ENCODE peak calls at places on chromosomes 11 and 22, in six cellular contexts. H is foreskin keratinocyte, Z is heart left ventricle, P is mammary epithelial cell, B is dorsolateral prefrontal cortex, G is hepatocyte. C is an unnamed sample.
A peak's percentile ranks its signal among the peaks of the same experiment; 100 is the strongest.

GRCh38 chr22:45608763-45609180 is 62.9 kb upstream of the ATXN10 start:
- DNase-seq in Z (peak; percentile 5), P (peak; percentile 83), B (no peak), G (no peak), H (peak; percentile 49), C (peak; percentile 89)

GRCh38 chr11:114883472-114883871 is 205.1 kb downstream of the NXPE2 start:
- DNase-seq in P (no peak), Z (peak; percentile 55), G (no peak), B (no peak), H (no peak), C (no peak)

GRCh38 chr11:28739489-28740280 is 631.5 kb downstream of the METTL15 start:
- DNase-seq in B (no peak), G (no peak), Z (no peak), H (no peak), P (no peak), C (no peak)

GRCh38 chr22:26004477-26004876 is 164.8 kb upstream of the SEZ6L start:
- DNase-seq in B (no peak), G (no peak), P (no peak), H (no peak), Z (no peak), C (no peak)

GRCh38 chr22:50002791-50003190 is 9.8 kb downstream of the IL17REL start:
- DNase-seq in G (peak; percentile 13), H (no peak), P (no peak), B (no peak), Z (no peak), C (no peak)

GRCh38 chr11:32792948-32793475 is 1.4 kb downstream of the CCDC73 start:
- DNase-seq in G (peak; percentile 66), P (peak; percentile 28), H (no peak), B (peak; percentile 27), Z (no peak), C (peak; percentile 48)

GRCh38 chr11:71449596-71449995 is 1.4 kb upstream of the DHCR7 start:
- DNase-seq in B (no peak), P (peak; percentile 22), Z (no peak), G (no peak), H (no peak), C (peak; percentile 31)

GRCh38 chr22:40044870-40045834 is 50.4 kb downstream of the FAM83F start:
- DNase-seq in G (peak; percentile 80), B (no peak), Z (peak; percentile 60), H (no peak), P (peak; percentile 32), C (no peak)

DNA sequence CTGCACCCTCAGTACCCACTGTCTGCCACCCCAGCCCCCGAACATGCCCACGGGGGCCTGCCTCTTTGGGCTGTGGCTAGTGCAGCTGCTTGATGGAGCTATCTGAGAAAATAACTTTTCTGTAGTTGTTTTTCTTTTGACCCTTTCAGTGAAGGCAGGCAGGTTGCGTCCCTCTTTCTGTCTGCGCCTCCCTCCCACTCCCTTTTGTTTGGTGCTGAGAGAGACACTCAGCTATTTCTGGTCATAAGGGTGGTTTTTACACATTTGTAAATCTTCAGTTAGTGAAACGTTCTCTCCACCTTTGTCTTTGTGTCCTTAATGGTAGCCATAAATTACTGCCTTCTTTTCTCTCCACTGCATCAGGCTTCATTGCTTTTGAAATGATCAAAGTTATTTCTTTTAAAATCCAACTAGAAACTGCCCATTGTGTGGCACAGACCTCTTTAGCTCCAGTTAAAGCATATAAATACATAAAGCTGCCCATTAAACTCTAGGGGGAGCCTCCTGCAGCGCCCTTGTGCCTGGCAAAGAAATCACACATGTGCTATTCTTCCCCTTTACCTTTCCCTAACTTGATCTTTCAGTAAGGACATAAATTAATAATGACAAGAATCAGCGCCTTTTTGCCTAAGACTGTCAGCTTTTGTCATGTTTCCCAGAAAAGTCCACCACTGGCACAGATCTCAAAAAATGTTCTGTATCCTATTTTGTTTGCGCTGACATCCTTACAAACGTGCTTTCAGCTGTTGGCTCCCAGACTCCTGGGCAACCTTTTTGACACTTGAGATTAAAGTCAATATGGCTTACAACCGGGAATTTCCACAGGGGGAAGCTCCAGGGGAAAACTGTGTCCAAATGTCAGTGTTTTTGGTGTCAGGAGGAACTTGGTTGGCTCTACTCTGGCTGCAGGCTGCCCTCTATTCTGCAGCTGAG is 1.7 kb upstream of the SCUBE2 start:
- DNase-seq in Z (no peak), H (no peak), B (no peak), P (no peak), G (no peak), C (peak; percentile 24)
- TF ChIP-seq CTCF in Z (no peak), H (peak; percentile 61), B (peak; percentile 26), P (no peak), G (peak; percentile 14), C (peak; percentile 26)

GRCh38 chr11:17691550-17691949 is 27.8 kb upstream of the MYOD1 start:
- DNase-seq in P (no peak), G (no peak), Z (no peak), B (no peak), H (no peak), C (no peak)
- H3K27me3 ChIP-seq in P (peaks cover 11% of the 10 kb centered on the region), G (peaks cover 65% of the 10 kb centered on the region), Z (peaks cover 17% of the 10 kb centered on the region), B (peaks cover 18% of the 10 kb centered on the region), H (peaks cover 73% of the 10 kb centered on the region), C (peaks cover 23% of the 10 kb centered on the region)

GRCh38 chr11:133966924-133967598 is 10.3 kb upstream of the IGSF9B start:
- DNase-seq in Z (peak; percentile 74), G (no peak), H (no peak), P (no peak), B (peak; percentile 42), C (no peak)
- TF ChIP-seq CTCF in Z (peak; percentile 71), G (peak; percentile 28), H (peak; percentile 56), P (peak; percentile 15), B (peak; percentile 71), C (peak; percentile 5)

DNA sequence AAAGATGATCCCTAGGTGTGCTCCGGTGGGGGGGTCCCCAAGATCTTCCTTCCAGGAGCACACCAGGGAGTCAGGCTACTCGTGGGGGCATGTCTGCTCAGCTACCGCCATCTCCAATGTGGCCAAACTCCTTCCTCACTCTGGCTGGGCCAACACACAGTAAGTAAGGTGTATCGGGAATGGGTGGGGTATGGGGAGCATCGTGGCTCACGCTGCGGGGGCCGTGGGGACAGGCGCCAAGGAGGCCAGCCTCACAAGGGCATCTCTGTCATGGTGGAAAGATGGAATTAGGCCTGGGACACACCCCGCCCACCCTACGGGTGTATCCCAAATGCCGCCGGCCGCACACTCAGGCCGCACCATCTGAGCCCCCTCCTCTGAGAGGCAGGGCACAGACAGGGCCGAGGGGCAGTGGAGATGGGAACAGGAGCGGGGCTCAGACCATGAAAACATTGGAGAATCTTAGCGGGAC is 8.3 kb downstream of the IGF2 start:
- DNase-seq in B (no peak), P (no peak), Z (no peak), G (no peak), H (no peak), C (no peak)
- H3K27me3 ChIP-seq in B (peaks cover 17% of the 10 kb centered on the region), P (peaks cover 14% of the 10 kb centered on the region), Z (peaks cover 16% of the 10 kb centered on the region), G (no peaks in the 10 kb centered on the region), H (peaks cover 45% of the 10 kb centered on the region), C (peaks cover 5% of the 10 kb centered on the region)

GRCh38 chr11:17827006-17827405 is 92.4 kb downstream of the KCNC1 start:
- DNase-seq in Z (no peak), B (no peak), H (no peak), P (no peak), G (no peak), C (peak; percentile 48)
- TF ChIP-seq CTCF in Z (no peak), B (peak; percentile 28), H (peak; percentile 57), P (no peak), G (peak; percentile 9), C (peak; percentile 42)